ENCODE peak calls at places on chromosomes 11 and 22, in five cellular contexts. G, E, N, L and D are unnamed samples.

GRCh38 chr22:37472418-37473006 is 13.7 kb downstream of the MFNG start:
- DNase-seq in G (peak), E (no peak), N (peak), L (no peak), D (peak)

GRCh38 chr11:47587039-47587675 is 679 bp downstream of the FAM180B start:
- DNase-seq in G (no peak), E (no peak), N (no peak), L (no peak), D (no peak)

GRCh38 chr11:9716275-9717039 is 52.6 kb downstream of the SWAP70 start:
- DNase-seq in G (peak), E (no peak), N (no peak), L (peak), D (peak)

GRCh38 chr11:83033972-83034672 is 37.6 kb downstream of the RAB30 start:
- DNase-seq in G (peak), E (peak), N (no peak), L (no peak), D (no peak)

GRCh38 chr11:109735139-109735538 is 313.1 kb downstream of the C11orf87 start:
- DNase-seq in G (no peak), E (no peak), N (no peak), L (no peak), D (no peak)

GRCh38 chr11:12642040-12642439 is 32.2 kb upstream of the TEAD1 start:
- DNase-seq in G (peak), E (peak), N (no peak), L (no peak), D (no peak)

GRCh38 chr11:13329670-13330401 is 52.2 kb downstream of the BMAL1 start:
- DNase-seq in G (no peak), E (peak), N (no peak), L (no peak), D (no peak)

GRCh38 chr22:26711205-26711958 is 54.0 kb downstream of the MIAT start:
- DNase-seq in G (peak), E (no peak), N (peak), L (peak), D (peak)

GRCh38 chr11:119417726-119418540 is 5.0 kb downstream of the THY1 start:
- DNase-seq in G (peak), E (peak), N (peak), L (no peak), D (no peak)

GRCh38 chr22:38727123-38727522 is 21.4 kb downstream of the GTPBP1 start:
- DNase-seq in G (no peak), E (no peak), N (no peak), L (no peak), D (no peak)

GRCh38 chr11:61975638-61976419 is 8.4 kb upstream of the FTH1 start:
- DNase-seq in G (no peak), E (no peak), N (no peak), L (no peak), D (no peak)

GRCh38 chr11:58192229-58192628 is 3.4 kb downstream of the OR9Q2 start:
- DNase-seq in G (no peak), E (no peak), N (no peak), L (no peak), D (no peak)

GRCh38 chr11:17020831-17021230 is 6.6 kb upstream of the PLEKHA7 start:
- DNase-seq in G (no peak), E (no peak), N (no peak), L (no peak), D (no peak)

GRCh38 chr11:64842851-64843841 is 1.3 kb downstream of the CDC42BPG start:
- DNase-seq in G (no peak), E (peak), N (peak), L (no peak), D (no peak)

GRCh38 chr11:64538501-64538951 is 52.5 kb upstream of the SLC22A12 start:
- DNase-seq in G (no peak), E (no peak), N (no peak), L (no peak), D (no peak)

GRCh38 chr11:4433852-4434251 is 15.2 kb upstream of the OR52K2 start:
- DNase-seq in G (no peak), E (no peak), N (no peak), L (no peak), D (no peak)

GRCh38 chr11:32792948-32793475 is 1.4 kb downstream of the CCDC73 start:
- DNase-seq in G (peak), E (peak), N (peak), L (peak), D (peak)

GRCh38 chr11:61732705-61733104 is 19.7 kb upstream of the MYRF start:
- DNase-seq in G (peak), E (peak), N (no peak), L (no peak), D (no peak)

GRCh38 chr11:69918938-69919650 is 99.9 kb upstream of the FGF3 start:
- DNase-seq in G (peak), E (peak), N (peak), L (peak), D (peak)

GRCh38 chr11:103202048-103202651 is 92.9 kb downstream of the DYNC2H1 start:
- DNase-seq in G (peak), E (peak), N (peak), L (no peak), D (peak)

GRCh38 chr22:46062971-46063631 is 86.1 kb upstream of the WNT7B start:
- DNase-seq in G (no peak), E (peak), N (no peak), L (no peak), D (no peak)

GRCh38 chr11:44286268-44286880 is 23.6 kb downstream of the ALX4 start:
- DNase-seq in G (peak), E (peak), N (peak), L (peak), D (peak)

GRCh38 chr11:35485656-35486318 is 39.6 kb downstream of the PAMR1 start:
- DNase-seq in G (peak), E (peak), N (peak), L (peak), D (peak)

GRCh38 chr11:114088836-114089235 is 29.3 kb downstream of the ZBTB16 start:
- DNase-seq in G (no peak), E (no peak), N (no peak), L (no peak), D (peak)

GRCh38 chr11:13160745-13161144 is 116.8 kb upstream of the BMAL1 start:
- DNase-seq in G (no peak), E (peak), N (no peak), L (no peak), D (no peak)

GRCh38 chr11:78349614-78350013 is 68.0 kb downstream of the GAB2 start:
- DNase-seq in G (no peak), E (no peak), N (no peak), L (no peak), D (no peak)